ENCODE peak calls at places on chromosomes 6 and 20, in nine cellular contexts. J, K, V, Y, C, R, D, Q and O are unnamed samples.

GRCh38 chr6:138724015-138724414 is 49.6 kb upstream of the CCDC28A start:
- DNase-seq in J (no peak), K (no peak), V (no peak), Y (no peak), C (no peak), R (no peak), D (peak; percentile 27), Q (peak; percentile 82), O (no peak)

GRCh38 chr6:32609731-32610640 is 20.3 kb upstream of the HLA-DRB1 start:
- DNase-seq in J (peak; percentile 72), K (peak; percentile 64), V (peak; percentile 72), Y (peak; percentile 98), C (peak; percentile 36), R (peak; percentile 92), D (peak; percentile 98), Q (peak; percentile 16), O (peak; percentile 11)

GRCh38 chr6:129340983-129341382 is 369.0 kb downstream of the ARHGAP18 start:
- DNase-seq in J (no peak), K (no peak), V (no peak), Y (peak; percentile 72), C (no peak), R (peak; percentile 96), D (no peak), Q (peak; percentile 86), O (no peak)

GRCh38 chr20:19992996-19993908 is 23.9 kb upstream of the NAA20 start:
- DNase-seq in J (peak; percentile 79), K (no peak), V (no peak), Y (peak; percentile 91), C (no peak), R (peak; percentile 91), D (peak; percentile 96), Q (peak; percentile 88), O (peak; percentile 30)

GRCh38 chr6:68776382-68776781 is 141.3 kb downstream of the ADGRB3 start:
- DNase-seq in J (no peak), K (no peak), V (no peak), Y (no peak), C (no peak), R (no peak), D (no peak), Q (no peak), O (no peak)

GRCh38 chr6:93424303-93425064 is 5.1 kb upstream of the EPHA7 start:
- DNase-seq in J (no peak), K (no peak), V (no peak), Y (peak; percentile 29), C (no peak), R (no peak), D (peak; percentile 25), Q (no peak), O (no peak)

GRCh38 chr6:69732640-69733039 is 64.2 kb downstream of the LMBRD1 start:
- DNase-seq in J (no peak), K (no peak), V (peak; percentile 19), Y (peak; percentile 38), C (no peak), R (no peak), D (no peak), Q (no peak), O (no peak)

GRCh38 chr20:47350691-47351545 is 5.6 kb downstream of the ZMYND8 start:
- DNase-seq in J (no peak), K (no peak), V (no peak), Y (no peak), C (no peak), R (no peak), D (no peak), Q (no peak), O (no peak)

GRCh38 chr6:154815938-154816820 is 83.0 kb downstream of the SCAF8 start:
- DNase-seq in J (no peak), K (no peak), V (no peak), Y (no peak), C (no peak), R (peak; percentile 61), D (no peak), Q (peak; percentile 25), O (no peak)

GRCh38 chr6:7542065-7542877 is 800 bp downstream of the DSP start:
- DNase-seq in J (peak; percentile 54), K (no peak), V (no peak), Y (peak; percentile 35), C (no peak), R (no peak), D (peak; percentile 70), Q (peak; percentile 13), O (no peak)

GRCh38 chr20:4855097-4855496 is 133.4 kb downstream of the PRND start:
- DNase-seq in J (no peak), K (no peak), V (no peak), Y (no peak), C (no peak), R (no peak), D (no peak), Q (no peak), O (no peak)

GRCh38 chr20:21436186-21436585 is 38.9 kb upstream of the NKX2-4 start:
- DNase-seq in J (no peak), K (no peak), V (no peak), Y (peak; percentile 91), C (no peak), R (peak; percentile 72), D (no peak), Q (peak; percentile 88), O (no peak)

GRCh38 chr6:116969211-116969863 is 92.3 kb downstream of the RFX6 start:
- DNase-seq in J (peak; percentile 15), K (no peak), V (peak; percentile 19), Y (peak; percentile 64), C (no peak), R (peak; percentile 50), D (peak; percentile 58), Q (peak; percentile 34), O (no peak)

GRCh38 chr6:26071135-26071534 is 16.1 kb upstream of the HFE start:
- DNase-seq in J (no peak), K (no peak), V (no peak), Y (no peak), C (no peak), R (no peak), D (no peak), Q (no peak), O (no peak)

GRCh38 chr6:44116643-44117382 is 10.4 kb downstream of the MRPL14 start:
- DNase-seq in J (peak; percentile 22), K (no peak), V (no peak), Y (peak; percentile 86), C (no peak), R (peak; percentile 93), D (no peak), Q (peak; percentile 87), O (no peak)

GRCh38 chr6:11016452-11016851 is 27.7 kb downstream of the ELOVL2 start:
- DNase-seq in J (no peak), K (no peak), V (no peak), Y (no peak), C (no peak), R (no peak), D (no peak), Q (no peak), O (no peak)
- H3K27ac ChIP-seq in J (no peak overlapping the region), K (no peak overlapping the region), V (no peak overlapping the region), Y (no peak overlapping the region), C (no peak overlapping the region), R (no peak overlapping the region), D (no peak overlapping the region), Q (no peak overlapping the region), O (no peak overlapping the region)

GRCh38 chr20:57948177-57948955 is 238.6 kb upstream of the PMEPA1 start:
- DNase-seq in J (no peak), K (no peak), V (no peak), Y (no peak), C (no peak), R (no peak), D (no peak), Q (no peak), O (no peak)

GRCh38 chr20:57947421-57948176 is 237.8 kb upstream of the PMEPA1 start:
- DNase-seq in J (no peak), K (no peak), V (no peak), Y (no peak), C (no peak), R (peak; percentile 3), D (no peak), Q (peak; percentile 52), O (no peak)

GRCh38 chr20:57944988-57945387 is 235.2 kb upstream of the PMEPA1 start:
- DNase-seq in J (no peak), K (no peak), V (no peak), Y (no peak), C (no peak), R (no peak), D (no peak), Q (no peak), O (no peak)

GRCh38 chr20:57943291-57943690 is 233.5 kb upstream of the PMEPA1 start:
- DNase-seq in J (no peak), K (no peak), V (no peak), Y (no peak), C (no peak), R (no peak), D (no peak), Q (no peak), O (no peak)

DNA sequence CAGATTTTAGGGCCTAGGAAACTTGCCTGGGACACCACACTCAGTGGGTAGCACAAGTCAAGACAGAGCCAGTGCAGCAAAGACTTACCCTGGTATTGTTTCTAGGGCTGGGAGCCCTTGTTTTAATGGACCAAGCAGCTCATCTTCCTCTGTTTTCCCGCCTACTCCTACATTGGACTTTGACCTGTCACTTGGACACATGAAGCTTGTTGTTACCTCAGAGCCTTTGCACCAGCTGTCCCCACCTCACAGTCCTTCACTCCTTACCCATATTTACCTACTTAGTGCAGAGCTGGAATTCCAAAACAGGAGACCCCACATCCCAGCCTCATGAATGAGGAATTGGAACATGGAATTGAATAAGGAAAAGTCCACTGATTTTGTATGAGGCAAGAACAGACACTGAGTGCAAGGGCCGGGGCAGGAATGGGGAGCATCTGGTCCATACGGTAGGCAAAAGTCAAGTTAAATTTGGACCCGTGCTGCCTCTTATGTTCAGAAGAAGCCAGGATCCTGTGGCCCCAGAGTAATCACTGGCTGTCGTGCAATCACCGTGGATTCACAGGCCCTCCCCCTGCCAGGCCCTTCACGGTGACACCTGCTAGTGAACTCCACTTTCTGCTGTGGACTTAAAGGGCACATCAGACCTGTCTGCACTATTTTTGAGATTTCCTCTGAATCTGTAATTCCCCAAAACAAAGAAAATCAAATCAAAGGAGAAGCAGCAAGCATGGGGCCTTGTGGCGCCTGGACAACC is 236.9 kb upstream of the PMEPA1 start:
- DNase-seq in J (no peak), K (no peak), V (no peak), Y (no peak), C (no peak), R (no peak), D (no peak), Q (no peak), O (no peak)
- H3K27ac ChIP-seq in J (no peak overlapping the region), K (no peak overlapping the region), V (no peak overlapping the region), Y (no peak overlapping the region), C (no peak overlapping the region), R (no peak overlapping the region), D (no peak overlapping the region), Q (no peak overlapping the region), O (no peak overlapping the region)

GRCh38 chr6:140879861-140880260 is 1252.9 kb upstream of the GJE1 start:
- DNase-seq in J (no peak), K (no peak), V (no peak), Y (peak; percentile 63), C (no peak), R (peak; percentile 83), D (no peak), Q (no peak), O (no peak)
- H3K27ac ChIP-seq in J (no peak overlapping the region), K (no peak overlapping the region), V (no peak overlapping the region), Y (no peak overlapping the region), C (peak overlapping the region; percentile 2), R (no peak overlapping the region), D (no peak overlapping the region), Q (no peak overlapping the region), O (no peak overlapping the region)

GRCh38 chr6:158059108-158059507 is 77.4 kb downstream of the SYNJ2 start:
- DNase-seq in J (no peak), K (no peak), V (no peak), Y (no peak), C (no peak), R (no peak), D (no peak), Q (no peak), O (no peak)
- H3K27ac ChIP-seq in J (peak overlapping the region; percentile 95), K (no peak overlapping the region), V (no peak overlapping the region), Y (peak overlapping the region; percentile 93), C (peak overlapping the region; percentile 78), R (peak overlapping the region; percentile 13), D (no peak overlapping the region), Q (no peak overlapping the region), O (peak overlapping the region; percentile 49)